ENCODE peak calls at places on chromosomes 12 and 14, in nine cellular contexts. V is body of pancreas, S is dorsolateral prefrontal cortex, M is astrocyte, B is endothelial cell, A is MCF 10A, L is colonic mucosa, N is glutamatergic neuron, E is AG10803. I is an unnamed sample.

GRCh38 chr14:79298373-79298772 is 912.9 kb downstream of the DIO2 start:
- DNase-seq in V (no peak), S (no peak), M (no peak), B (no peak), A (no peak), L (no peak), N (no peak), E (no peak), I (no peak)

GRCh38 chr12:18140969-18141368 is 51.0 kb upstream of the RERGL start:
- DNase-seq in V (no peak), S (no peak), M (no peak), B (no peak), A (no peak), L (no peak), N (no peak), E (no peak), I (no peak)

GRCh38 chr12:25648460-25648859 is 95.4 kb upstream of the LMNTD1 start:
- DNase-seq in V (peak; percentile 39), S (peak; percentile 6), M (peak; percentile 71), B (peak; percentile 24), A (peak; percentile 69), L (no peak), N (peak; percentile 28), E (peak; percentile 55), I (no peak)

GRCh38 chr12:59689776-59690175 is 93.9 kb downstream of the SLC16A7 start:
- DNase-seq in V (no peak), S (no peak), M (peak; percentile 37), B (no peak), A (no peak), L (no peak), N (no peak), E (peak; percentile 44), I (no peak)

GRCh38 chr12:57887631-57888406 is 41.3 kb upstream of the CTDSP2 start:
- DNase-seq in V (no peak), S (no peak), M (peak; percentile 66), B (no peak), A (peak; percentile 80), L (peak; percentile 45), N (no peak), E (peak; percentile 62), I (no peak)

GRCh38 chr12:51270847-51271518 is 768 bp upstream of the SMAGP start:
- DNase-seq in V (peak; percentile 17), S (no peak), M (peak; percentile 87), B (no peak), A (peak; percentile 80), L (no peak), N (no peak), E (peak; percentile 81), I (no peak)

GRCh38 chr14:36302823-36303222 is 17.6 kb downstream of the MBIP start:
- DNase-seq in V (no peak), S (no peak), M (no peak), B (no peak), A (no peak), L (no peak), N (no peak), E (no peak), I (no peak)

GRCh38 chr12:56278905-56279304 is 12.2 kb downstream of the COQ10A start:
- DNase-seq in V (no peak), S (no peak), M (no peak), B (no peak), A (no peak), L (no peak), N (no peak), E (no peak), I (no peak)

GRCh38 chr14:21070610-21071224 is 613 bp downstream of the ARHGEF40 start:
- DNase-seq in V (peak; percentile 44), S (no peak), M (peak; percentile 27), B (peak; percentile 51), A (peak; percentile 23), L (peak; percentile 82), N (peak; percentile 79), E (peak; percentile 40), I (peak; percentile 60)

GRCh38 chr14:68248481-68249255 is 429.1 kb downstream of the RAD51B start:
- DNase-seq in V (peak; percentile 22), S (no peak), M (peak; percentile 74), B (no peak), A (peak; percentile 60), L (no peak), N (peak; percentile 20), E (peak; percentile 84), I (peak; percentile 17)

GRCh38 chr12:34398366-34398705 is 376.0 kb downstream of the ALG10 start:
- DNase-seq in V (peak; percentile 4), S (no peak), M (no peak), B (peak; percentile 1), A (no peak), L (peak; percentile 12), N (peak; percentile 1), E (no peak), I (no peak)

GRCh38 chr12:47982311-47982710 is 18.9 kb downstream of the TMEM106C start:
- DNase-seq in V (no peak), S (no peak), M (no peak), B (no peak), A (no peak), L (no peak), N (no peak), E (no peak), I (no peak)

GRCh38 chr14:96938946-96939345 is 141.8 kb downstream of the VRK1 start:
- DNase-seq in V (no peak), S (no peak), M (no peak), B (peak; percentile 28), A (no peak), L (no peak), N (no peak), E (no peak), I (no peak)
- TF ChIP-seq CTCF in V (no peak), S (no peak), M (no peak), B (peak; percentile 77), A (peak; percentile 21), L (no peak), N (peak; percentile 62), E (peak; percentile 22), I (peak; percentile 54)

GRCh38 chr12:118853634-118854033 is 127.7 kb upstream of the SRRM4 start:
- DNase-seq in V (no peak), S (no peak), M (no peak), B (peak; percentile 6), A (no peak), L (no peak), N (no peak), E (no peak), I (no peak)
- TF ChIP-seq CTCF in V (no peak), S (no peak), M (no peak), B (no peak), A (no peak), L (no peak), N (no peak), E (no peak), I (peak; percentile 39)

GRCh38 chr12:52838871-52839446 is 4.8 kb upstream of the KRT79 start:
- DNase-seq in V (no peak), S (no peak), M (no peak), B (no peak), A (no peak), L (no peak), N (peak; percentile 27), E (no peak), I (no peak)

GRCh38 chr12:52839706-52840105 is 5.6 kb upstream of the KRT79 start:
- DNase-seq in V (no peak), S (no peak), M (no peak), B (no peak), A (no peak), L (no peak), N (no peak), E (no peak), I (no peak)

GRCh38 chr12:52836491-52837175 is 2.5 kb upstream of the KRT79 start:
- DNase-seq in V (no peak), S (no peak), M (no peak), B (no peak), A (no peak), L (no peak), N (no peak), E (no peak), I (no peak)

GRCh38 chr12:52837341-52837741 is 3.2 kb upstream of the KRT79 start:
- DNase-seq in V (no peak), S (no peak), M (peak; percentile 92), B (no peak), A (peak; percentile 65), L (no peak), N (no peak), E (peak; percentile 69), I (no peak)

DNA sequence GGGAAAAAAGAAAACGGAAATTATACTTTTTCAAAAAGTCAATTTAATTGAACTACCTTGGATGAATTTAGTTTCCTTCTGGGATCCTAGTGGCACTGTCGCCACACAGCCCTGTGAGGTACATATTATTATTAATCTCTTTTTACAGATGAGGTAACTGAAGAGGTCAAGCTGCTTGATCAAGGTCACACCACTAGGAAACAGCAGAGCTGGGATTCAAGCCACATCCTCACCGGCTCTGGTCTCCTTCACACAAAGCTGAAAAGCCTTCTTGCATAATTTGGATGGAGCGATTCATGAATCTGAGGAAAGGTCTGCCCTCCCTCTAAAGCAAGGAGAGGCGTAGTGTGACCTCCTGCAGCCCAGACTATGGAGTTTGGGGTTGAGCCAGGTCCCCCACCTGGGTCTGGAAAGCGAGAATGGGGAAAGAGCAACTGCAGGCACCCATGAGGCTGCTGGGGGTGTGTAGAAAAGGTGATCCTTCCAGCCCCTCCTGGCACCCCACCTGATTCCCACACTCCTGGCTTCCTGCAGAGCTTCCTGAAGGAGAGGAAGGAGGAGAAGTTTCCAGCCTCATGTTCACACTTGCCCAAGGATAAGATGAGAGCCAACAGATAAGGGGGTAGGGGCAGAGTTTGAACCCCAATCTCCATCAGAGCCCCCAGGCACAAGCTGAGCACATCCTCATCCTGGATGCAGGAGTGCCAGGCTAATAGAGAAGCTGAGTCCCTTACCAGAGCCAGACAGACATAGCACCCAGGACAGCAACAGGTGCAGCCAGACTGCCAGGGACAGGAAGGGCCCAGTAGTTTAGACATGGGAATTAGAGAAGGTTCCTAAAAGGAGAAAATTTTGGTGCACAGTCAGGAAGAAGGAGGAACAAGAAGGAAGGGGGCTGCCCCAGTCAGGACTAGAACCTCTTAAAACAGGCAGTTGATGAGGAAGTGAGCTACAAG is 3.9 kb upstream of the KRT79 start:
- DNase-seq in V (no peak), S (no peak), M (peak; percentile 48), B (no peak), A (no peak), L (no peak), N (no peak), E (no peak), I (no peak)
- TF ChIP-seq CTCF in V (no peak), S (no peak), M (no peak), B (no peak), A (no peak), L (no peak), N (no peak), E (no peak), I (no peak)

GRCh38 chr14:64012003-64012402 is 159.2 kb downstream of the SYNE2 start:
- DNase-seq in V (no peak), S (no peak), M (no peak), B (no peak), A (no peak), L (no peak), N (no peak), E (no peak), I (no peak)
- TF ChIP-seq CTCF in V (no peak), S (no peak), M (no peak), B (no peak), A (no peak), L (no peak), N (no peak), E (no peak), I (no peak)

I was measured in neural crest cell.